ENCODE peak calls at places on chromosomes 4 and X, in six cellular contexts. P, U, F, T, D and R are unnamed samples. For H3K9me3 and H3K4me1, the result is how much of the 10 kb centered on the place peaks cover.

GRCh38 chrX:38095971-38096529 is 89.7 kb downstream of the SYTL5 start:
- DNase-seq in P (peak), U (no peak), F (peak), T (no peak), D (no peak), R (no peak)

GRCh38 chrX:84729809-84730208 is 227.6 kb upstream of the HDX start:
- DNase-seq in P (peak), U (no peak), F (peak), T (peak), D (no peak), R (peak)

GRCh38 chr4:25950476-25951389 is 36.7 kb downstream of the SMIM20 start:
- DNase-seq in P (no peak), U (no peak), F (no peak), T (no peak), D (no peak), R (no peak)

GRCh38 chr4:99234331-99235010 is 15.4 kb upstream of the ADH6 start:
- DNase-seq in P (no peak), U (no peak), F (no peak), T (no peak), D (no peak), R (no peak)

GRCh38 chr4:163554870-163555465 is 60.5 kb downstream of the TMA16 start:
- DNase-seq in P (no peak), U (no peak), F (peak), T (peak), D (no peak), R (peak)

GRCh38 chrX:18574591-18574990 is 97.3 kb downstream of the RS1 start:
- DNase-seq in P (peak), U (no peak), F (peak), T (no peak), D (peak), R (peak)

GRCh38 chr4:8108991-8109390 is 49.6 kb downstream of the ABLIM2 start:
- DNase-seq in P (no peak), U (peak), F (no peak), T (no peak), D (no peak), R (no peak)

GRCh38 chr4:108560624-108561023 is 59.8 kb upstream of the RPL34 start:
- DNase-seq in P (peak), U (no peak), F (no peak), T (no peak), D (no peak), R (no peak)

GRCh38 chr4:82799006-82799881 is 648 bp upstream of the SCD5 start:
- DNase-seq in P (no peak), U (no peak), F (peak), T (no peak), D (no peak), R (no peak)

GRCh38 chrX:74232859-74233258 is 71.1 kb upstream of the ZCCHC13 start:
- DNase-seq in P (peak), U (no peak), F (peak), T (no peak), D (no peak), R (no peak)

GRCh38 chrX:46904626-46905025 is 7.6 kb upstream of the JADE3 start:
- DNase-seq in P (no peak), U (no peak), F (no peak), T (no peak), D (no peak), R (no peak)

GRCh38 chr4:138909605-138910004 is 106.0 kb upstream of the NOCT start:
- DNase-seq in P (no peak), U (no peak), F (no peak), T (no peak), D (no peak), R (no peak)

GRCh38 chrX:7090506-7091095 is 56.9 kb upstream of the STS start:
- DNase-seq in P (no peak), U (no peak), F (no peak), T (no peak), D (no peak), R (peak)

DNA sequence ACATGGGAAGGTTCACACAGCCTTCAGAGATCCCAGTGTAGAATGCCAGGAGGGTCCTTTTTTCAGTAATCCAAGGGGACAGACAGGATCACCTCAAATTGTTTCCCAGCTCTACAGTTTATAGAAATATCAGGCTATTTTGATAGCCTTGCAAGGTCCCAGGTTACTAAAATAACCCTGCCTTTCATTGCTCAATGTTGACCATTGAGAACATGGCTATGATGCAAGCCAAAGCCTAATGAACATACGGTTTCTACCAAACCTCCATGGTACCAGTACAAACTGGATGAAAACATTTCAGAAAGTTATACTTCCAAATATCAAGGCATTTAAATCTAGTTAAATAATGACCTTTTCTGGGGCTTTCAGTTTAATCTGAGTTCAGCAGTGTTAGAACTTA is 151.5 kb downstream of the PLS3 start:
- DNase-seq in P (no peak), U (no peak), F (no peak), T (no peak), D (no peak), R (no peak)
- H3K9me3 ChIP-seq in P (under half), U (under half), F (under half), T (under half), D (under half), R (under half)

GRCh38 chr4:39179681-39180080 is 2.6 kb upstream of the WDR19 start:
- DNase-seq in P (no peak), U (no peak), F (no peak), T (no peak), D (no peak), R (no peak)

GRCh38 chr4:39181905-39182638 is at the start of gene WDR19:
- DNase-seq in P (peak), U (peak), F (peak), T (peak), D (peak), R (peak)

GRCh38 chr4:39178706-39179105 is 3.6 kb upstream of the WDR19 start:
- DNase-seq in P (peak), U (no peak), F (no peak), T (no peak), D (no peak), R (no peak)

GRCh38 chr4:39181520-39181904 is 817 bp upstream of the WDR19 start:
- DNase-seq in P (no peak), U (no peak), F (no peak), T (peak), D (no peak), R (no peak)
- H3K4me3 ChIP-seq in P (peak), U (no peak), F (peak), T (peak), D (peak), R (no peak)

DNA sequence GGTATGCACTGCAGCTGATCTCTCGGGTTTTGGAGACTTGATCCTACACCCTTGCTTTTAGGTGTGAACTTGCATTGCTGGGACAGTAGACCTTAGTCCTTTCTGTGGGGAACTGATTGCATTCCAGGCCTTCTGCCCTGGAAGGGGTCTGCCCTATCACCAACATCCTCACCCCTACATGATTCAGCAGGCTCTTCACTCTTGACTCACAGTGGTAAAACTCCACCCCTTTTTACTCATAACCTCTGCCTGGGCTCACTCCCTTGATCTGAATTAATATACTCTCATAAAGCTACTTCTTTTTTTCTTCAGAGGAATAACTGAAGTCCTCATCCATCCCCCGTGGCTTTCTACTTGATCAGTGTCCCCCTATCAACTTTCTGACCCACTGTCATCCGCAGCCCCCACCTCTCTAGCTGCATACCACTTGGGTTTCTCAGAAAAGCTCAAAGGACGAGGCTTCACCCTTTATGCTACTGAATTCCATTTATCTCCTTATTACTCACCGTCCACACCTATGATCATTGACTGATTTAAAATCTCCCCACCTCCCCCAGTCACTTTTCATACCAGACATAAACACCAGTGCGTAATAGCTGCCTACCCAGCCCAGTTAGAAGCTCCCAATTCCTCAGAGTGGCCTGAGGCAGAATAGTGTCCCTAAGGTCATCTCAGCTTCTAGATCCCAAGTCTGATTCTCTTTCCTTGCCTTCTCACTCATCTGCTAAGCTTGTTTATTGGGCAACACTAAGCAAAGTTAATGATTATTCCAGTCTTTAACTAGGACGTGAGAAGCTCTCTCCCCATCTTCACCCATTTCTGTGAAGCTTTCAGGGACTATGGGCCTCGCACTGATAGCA is 6.9 kb upstream of the DDX60L start:
- DNase-seq in P (peak), U (no peak), F (peak), T (no peak), D (no peak), R (peak)
- H3K4me1 ChIP-seq in P (under half), U (under half), F (half or more), T (under half), D (under half), R (under half)

GRCh38 chr4:189533603-189534002 is 407.1 kb upstream of the FRG1 start:
- DNase-seq in P (no peak), U (no peak), F (peak), T (no peak), D (no peak), R (no peak)
- H3K9me3 ChIP-seq in P (under half), U (half or more), F (under half), T (under half), D (under half), R (under half)

GRCh38 chr4:962231-963208 is 10.8 kb downstream of the DGKQ start:
- DNase-seq in P (no peak), U (peak), F (no peak), T (peak), D (no peak), R (no peak)
- H3K4me3 ChIP-seq in P (no peak), U (no peak), F (no peak), T (no peak), D (no peak), R (no peak)

GRCh38 chr4:62543002-62543401 is 1342.9 kb downstream of the ADGRL3 start:
- DNase-seq in P (no peak), U (no peak), F (no peak), T (no peak), D (no peak), R (no peak)
- H3K4me1 ChIP-seq in P (under half), U (under half), F (under half), T (under half), D (under half), R (under half)

DNA sequence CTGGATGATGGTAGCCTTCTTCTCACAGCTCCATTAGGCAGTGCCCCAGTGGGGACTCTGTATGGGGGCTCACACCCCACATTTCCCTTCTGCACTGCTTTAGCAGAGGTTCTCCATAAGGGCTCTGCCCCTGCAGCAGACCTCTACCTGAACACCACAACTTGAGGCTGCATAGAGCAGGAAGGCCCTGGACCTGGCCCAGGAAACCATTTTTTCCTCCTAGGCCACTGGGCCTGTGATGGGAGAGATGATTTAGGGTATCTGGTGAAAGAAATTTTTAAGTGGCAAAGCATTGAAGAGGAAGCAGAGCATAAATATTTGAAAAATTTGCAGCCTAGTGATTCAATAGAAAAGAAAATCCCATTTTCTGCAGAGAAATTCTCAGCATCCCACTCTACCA is 17.3 kb downstream of the F8A3 start:
- DNase-seq in P (no peak), U (no peak), F (no peak), T (no peak), D (no peak), R (no peak)
- H3K9me3 ChIP-seq in P (under half), U (under half), F (under half), T (under half), D (under half), R (under half)

GRCh38 chr4:148557793-148558192 is 115.6 kb upstream of the NR3C2 start:
- DNase-seq in P (no peak), U (no peak), F (no peak), T (no peak), D (no peak), R (no peak)
- H3K4me3 ChIP-seq in P (no peak), U (no peak), F (no peak), T (no peak), D (no peak), R (no peak)